ENCODE peak calls at places on chromosomes 7 and 10, in five cellular contexts. Z is HepG2, A is IMR-90, F is A549, H is H1. N is an unnamed sample.

GRCh38 chr10:35909291-35909690 is 267.2 kb upstream of the FZD8 start:
- DNase-seq in Z (no peak), A (no peak), F (no peak), H (no peak), N (no peak)

GRCh38 chr7:38232475-38233366 is 40.7 kb downstream of the TARP start:
- DNase-seq in Z (no peak), A (peak), F (no peak), H (no peak), N (no peak)

GRCh38 chr7:34748244-34749039 is 90.4 kb downstream of the NPSR1 start:
- DNase-seq in Z (peak), A (peak), F (peak), H (no peak), N (no peak)

GRCh38 chr7:46908770-46909169 is 673.1 kb downstream of the TNS3 start:
- DNase-seq in Z (no peak), A (peak), F (no peak), H (no peak), N (no peak)

GRCh38 chr10:132281915-132282666 is 25.7 kb downstream of the STK32C start:
- DNase-seq in Z (no peak), A (no peak), F (no peak), H (no peak), N (no peak)

GRCh38 chr10:27659786-27660185 is 85.8 kb downstream of the MKX start:
- DNase-seq in Z (no peak), A (no peak), F (no peak), H (no peak), N (no peak)

GRCh38 chr10:128054163-128054970 is 71.9 kb downstream of the MKI67 start:
- DNase-seq in Z (no peak), A (no peak), F (no peak), H (no peak), N (no peak)

GRCh38 chr7:105675873-105676484 is 94.7 kb upstream of the EFCAB10 start:
- DNase-seq in Z (no peak), A (no peak), F (no peak), H (no peak), N (no peak)

GRCh38 chr7:81833401-81833800 is 63.6 kb upstream of the HGF start:
- DNase-seq in Z (no peak), A (peak), F (no peak), H (no peak), N (no peak)

GRCh38 chr10:48658243-48658888 is 26.3 kb upstream of the WDFY4 start:
- DNase-seq in Z (peak), A (peak), F (peak), H (peak), N (peak)

GRCh38 chr10:91901784-91902677 is 7.3 kb downstream of the FGFBP3 start:
- DNase-seq in Z (peak), A (peak), F (peak), H (no peak), N (no peak)

GRCh38 chr7:83882551-83882950 is 233.6 kb upstream of the SEMA3E start:
- DNase-seq in Z (no peak), A (no peak), F (no peak), H (no peak), N (no peak)

GRCh38 chr7:112510032-112510742 is 29.4 kb downstream of the LSMEM1 start:
- DNase-seq in Z (no peak), A (peak), F (no peak), H (no peak), N (no peak)

GRCh38 chr7:34145603-34146002 is 240.3 kb downstream of the BMPER start:
- DNase-seq in Z (no peak), A (no peak), F (no peak), H (no peak), N (no peak)

GRCh38 chr7:147240468-147240867 is 1123.9 kb downstream of the CNTNAP2 start:
- DNase-seq in Z (no peak), A (no peak), F (no peak), H (no peak), N (no peak)

GRCh38 chr7:99864041-99864440 is 12.8 kb downstream of the OR2AE1 start:
- DNase-seq in Z (no peak), A (no peak), F (no peak), H (no peak), N (no peak)

GRCh38 chr7:130223646-130224045 is 16.0 kb downstream of the SSMEM1 start:
- DNase-seq in Z (no peak), A (no peak), F (no peak), H (no peak), N (no peak)

GRCh38 chr7:38561166-38561565 is 70.0 kb downstream of the AMPH start:
- DNase-seq in Z (no peak), A (peak), F (no peak), H (no peak), N (no peak)

GRCh38 chr10:115818015-115818414 is 455.0 kb downstream of the GFRA1 start:
- DNase-seq in Z (no peak), A (peak), F (no peak), H (no peak), N (no peak)

GRCh38 chr7:92904292-92905131 is 68.1 kb upstream of the CDK6 start:
- DNase-seq in Z (peak), A (peak), F (peak), H (no peak), N (peak)

GRCh38 chr10:123911866-123912265 is 20.3 kb upstream of the CPXM2 start:
- DNase-seq in Z (no peak), A (no peak), F (no peak), H (no peak), N (no peak)

GRCh38 chr10:73635781-73636180 is 5.5 kb downstream of the MYOZ1 start:
- DNase-seq in Z (no peak), A (no peak), F (no peak), H (no peak), N (no peak)

GRCh38 chr10:100348389-100348927 is 1.4 kb downstream of the SCD start:
- DNase-seq in Z (no peak), A (no peak), F (no peak), H (no peak), N (no peak)

GRCh38 chr7:80678703-80679102 is 40.3 kb downstream of the CD36 start:
- DNase-seq in Z (peak), A (no peak), F (no peak), H (no peak), N (no peak)

GRCh38 chr10:60518745-60519144 is 129.1 kb upstream of the ANK3 start:
- DNase-seq in Z (no peak), A (no peak), F (no peak), H (no peak), N (no peak)

GRCh38 chr10:62095341-62096071 is 173.1 kb downstream of the RTKN2 start:
- DNase-seq in Z (peak), A (peak), F (peak), H (no peak), N (no peak)

GRCh38 chr10:117543245-117543998 is 876 bp downstream of the EMX2 start:
- DNase-seq in Z (no peak), A (no peak), F (no peak), H (peak), N (no peak)

GRCh38 chr10:77279207-77279606 is 358.4 kb downstream of the KCNMA1 start:
- DNase-seq in Z (no peak), A (peak), F (no peak), H (no peak), N (no peak)

GRCh38 chr10:119305860-119306513 is 98.6 kb downstream of the GRK5 start:
- DNase-seq in Z (no peak), A (peak), F (peak), H (no peak), N (peak)

GRCh38 chr7:157945401-157945800 is 608.6 kb downstream of the DNAJB6 start:
- DNase-seq in Z (no peak), A (no peak), F (no peak), H (no peak), N (no peak)

DNA sequence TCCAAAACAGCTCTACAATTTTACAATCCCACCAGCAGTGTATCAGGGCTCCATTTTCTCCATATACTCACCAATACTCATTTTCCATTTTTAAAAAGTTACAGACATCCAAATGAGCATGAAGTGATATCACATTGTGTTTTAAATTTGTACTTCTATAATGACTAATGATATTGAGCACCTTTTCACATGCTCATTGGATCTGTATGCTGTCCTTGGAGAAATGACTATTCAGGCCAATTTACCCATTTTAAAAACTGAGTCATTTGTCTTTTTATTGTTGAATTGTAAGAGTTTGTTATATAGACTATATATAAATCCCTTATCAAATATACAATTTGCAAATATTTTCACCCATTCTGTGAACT is 162.0 kb downstream of the MAGI2 start:
- DNase-seq in Z (no peak), A (no peak), F (no peak), H (no peak), N (no peak)
- TF ChIP-seq MAFK in Z (no peak), A (no peak), F (no peak), H (no peak), N (no peak)

DNA sequence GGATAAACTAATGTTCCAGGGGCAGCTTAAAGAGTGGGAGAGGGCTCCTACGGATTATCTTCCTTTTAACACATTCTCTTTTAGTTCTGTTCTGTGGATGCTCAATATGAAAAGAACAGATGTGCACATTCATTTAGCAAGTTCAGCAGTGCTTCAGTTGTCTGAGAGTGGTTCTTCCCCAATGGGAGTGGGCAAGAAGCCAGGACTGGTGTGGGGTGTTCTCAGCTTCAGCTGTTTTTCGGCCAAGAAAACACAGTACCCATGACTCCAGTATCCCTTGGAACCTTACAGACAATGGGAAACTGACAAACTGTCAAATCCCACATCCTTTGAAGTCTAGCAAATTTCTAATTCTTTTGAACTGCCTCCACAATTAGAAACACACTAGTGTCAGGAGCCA is 71.5 kb upstream of the LRRC17 start:
- DNase-seq in Z (no peak), A (no peak), F (no peak), H (no peak), N (no peak)
- TF ChIP-seq MAFK in Z (no peak), A (no peak), F (no peak), H (no peak), N (no peak)

GRCh38 chr7:128400566-128400965 is 9.2 kb downstream of the IMPDH1 start:
- DNase-seq in Z (no peak), A (no peak), F (no peak), H (no peak), N (no peak)

GRCh38 chr7:128399991-128400390 is 9.8 kb downstream of the IMPDH1 start:
- DNase-seq in Z (no peak), A (no peak), F (no peak), H (no peak), N (no peak)

GRCh38 chr7:128398841-128399135 is 11.0 kb downstream of the IMPDH1 start:
- DNase-seq in Z (no peak), A (no peak), F (no peak), H (no peak), N (no peak)

GRCh38 chr7:128396357-128396756 is 13.4 kb downstream of the IMPDH1 start:
- DNase-seq in Z (no peak), A (no peak), F (no peak), H (no peak), N (no peak)

DNA sequence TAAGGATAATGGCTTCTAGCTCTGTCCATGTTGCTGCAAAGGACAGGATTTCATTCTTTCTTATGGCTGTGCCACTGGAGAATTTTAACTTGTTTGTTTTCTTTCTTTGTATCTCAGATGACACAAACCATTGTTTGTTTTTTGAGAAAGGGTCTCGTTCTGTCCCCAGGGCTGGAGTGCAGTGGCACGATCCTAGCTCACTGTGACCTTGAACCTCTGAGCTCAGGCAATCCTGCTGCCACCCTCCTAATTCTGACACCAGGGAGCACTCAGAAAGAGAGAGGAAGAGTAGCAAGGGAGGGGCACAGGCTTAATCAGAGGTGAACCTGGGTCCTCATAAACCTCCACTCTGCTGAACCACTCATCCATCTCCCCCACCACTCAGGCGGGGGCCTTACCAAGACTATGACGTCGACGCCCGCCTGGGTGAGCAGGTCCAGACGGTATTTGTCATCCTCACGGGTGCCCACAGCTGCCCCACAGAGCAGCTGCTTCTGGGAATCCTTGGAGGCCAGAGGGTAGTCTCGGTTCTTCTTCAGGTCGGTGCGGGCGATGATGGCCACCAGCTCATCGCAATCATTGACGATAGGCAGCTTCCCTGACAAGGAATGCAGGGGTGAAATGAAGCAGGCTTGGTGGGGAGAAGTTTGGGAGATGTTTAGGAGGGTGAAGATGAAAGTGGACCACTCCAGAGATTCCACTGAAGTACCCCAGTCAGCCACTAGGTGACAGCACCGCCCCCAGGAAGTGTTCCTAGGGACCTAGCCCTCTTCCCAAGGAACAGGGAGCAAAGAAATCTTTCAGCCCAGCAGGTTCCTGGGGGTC is 11.6 kb downstream of the IMPDH1 start:
- DNase-seq in Z (no peak), A (peak), F (peak), H (peak), N (peak)
- TF ChIP-seq MAFK in Z (no peak), A (no peak), F (no peak), H (no peak), N (no peak)

GRCh38 chr7:128351296-128352123 is 7.8 kb upstream of the RBM28 start:
- DNase-seq in Z (no peak), A (no peak), F (no peak), H (peak), N (no peak)
- TF ChIP-seq MAFK in Z (no peak), A (no peak), F (no peak), H (no peak), N (no peak)

DNA sequence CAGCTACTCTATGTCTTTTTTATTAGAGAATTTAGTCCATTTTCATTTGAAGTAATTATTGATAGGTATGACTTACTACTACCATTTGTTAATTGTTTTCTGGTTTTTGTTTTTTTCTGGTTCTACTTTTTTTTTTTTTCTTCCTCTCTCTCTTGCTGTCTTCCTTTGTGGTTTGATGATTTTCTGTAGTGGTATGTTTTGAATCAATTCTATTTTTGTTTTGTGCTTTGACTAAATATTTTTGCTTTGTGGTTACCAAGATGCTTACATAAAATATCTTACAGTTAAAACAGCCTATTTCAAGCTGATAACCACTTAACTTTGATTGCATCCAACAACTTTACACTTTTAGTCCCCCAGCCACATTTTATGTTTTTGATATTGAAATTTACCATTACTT is 3.3 kb upstream of the OR2F2 start:
- DNase-seq in Z (no peak), A (peak), F (no peak), H (no peak), N (no peak)
- TF ChIP-seq MAFK in Z (no peak), A (no peak), F (no peak), H (no peak), N (no peak)

DNA sequence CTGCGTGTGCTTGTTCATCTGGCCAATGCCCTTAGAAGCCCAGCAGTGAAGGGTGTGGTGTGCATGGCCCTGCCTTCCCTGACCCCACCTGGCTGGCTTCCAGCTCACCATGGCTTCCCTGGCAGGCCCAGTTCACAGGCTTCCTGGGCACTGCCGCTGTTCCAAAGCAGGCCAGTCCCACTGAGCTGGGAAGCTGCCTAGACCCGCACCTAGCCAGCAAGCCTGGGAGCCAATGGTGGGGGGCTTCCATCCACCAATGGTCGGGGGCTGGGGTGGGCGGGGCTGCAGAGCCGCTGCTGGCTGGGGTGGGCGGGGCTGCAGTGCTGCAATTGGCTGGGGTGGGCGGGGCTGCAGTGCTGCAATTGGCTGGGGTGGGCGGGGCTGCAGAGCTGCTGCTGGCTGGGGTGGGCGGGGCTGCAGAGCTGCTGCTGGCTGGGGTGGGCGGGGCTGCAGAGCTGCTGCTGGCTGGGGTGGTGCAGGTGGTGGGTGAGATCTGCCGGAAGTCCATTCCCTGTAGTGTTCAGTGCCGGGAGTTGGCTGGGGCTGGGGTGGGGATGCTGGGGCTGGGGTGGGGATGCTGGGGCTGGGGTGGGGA is 12.4 kb downstream of the CALY start:
- DNase-seq in Z (peak), A (peak), F (peak), H (peak), N (peak)
- TF ChIP-seq MAFK in Z (no peak), A (no peak), F (no peak), H (no peak), N (no peak)

GRCh38 chr7:104135760-104136558 is 71.9 kb downstream of the ORC5 start:
- DNase-seq in Z (no peak), A (no peak), F (no peak), H (no peak), N (no peak)

GRCh38 chr7:104126411-104126841 is 81.4 kb downstream of the ORC5 start:
- DNase-seq in Z (no peak), A (no peak), F (no peak), H (no peak), N (no peak)

GRCh38 chr7:104127204-104127603 is 80.6 kb downstream of the ORC5 start:
- DNase-seq in Z (no peak), A (no peak), F (no peak), H (no peak), N (no peak)

GRCh38 chr7:104133238-104133637 is 74.6 kb downstream of the ORC5 start:
- DNase-seq in Z (no peak), A (no peak), F (no peak), H (no peak), N (no peak)

GRCh38 chr7:104130726-104131125 is 77.1 kb downstream of the ORC5 start:
- DNase-seq in Z (no peak), A (no peak), F (no peak), H (no peak), N (no peak)
- TF ChIP-seq MAFK in Z (no peak), A (no peak), F (no peak), H (no peak), N (no peak)

DNA sequence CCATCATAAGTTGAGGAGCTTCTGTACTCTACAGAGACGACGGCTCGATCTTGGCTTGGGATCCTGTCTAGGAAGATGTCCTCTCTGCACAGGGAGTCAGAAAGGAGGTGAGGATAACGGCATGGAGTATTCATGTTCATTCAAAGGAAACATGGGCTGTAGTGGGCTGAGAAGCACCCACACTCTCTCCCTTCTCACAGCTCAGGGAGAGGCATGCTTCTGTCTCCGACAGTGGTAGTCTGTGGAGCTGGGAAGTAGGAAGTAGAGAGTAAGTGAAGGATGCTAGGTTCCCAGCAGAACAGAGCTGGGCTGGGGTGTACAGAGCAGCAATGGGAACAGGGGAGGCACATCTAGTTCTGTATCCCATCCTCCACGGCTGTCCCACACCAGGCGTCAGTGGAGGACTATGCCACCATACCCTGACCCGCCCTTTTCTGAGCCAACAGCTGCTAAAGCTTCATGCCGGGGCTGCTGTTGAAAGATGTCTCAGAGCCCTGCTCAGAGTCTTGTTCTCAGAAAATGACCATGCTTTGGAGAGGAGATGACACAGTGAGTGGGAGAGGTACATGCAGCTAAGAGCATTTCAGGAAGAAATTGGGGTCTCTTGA is 138.4 kb downstream of the CHN2 start:
- DNase-seq in Z (no peak), A (no peak), F (no peak), H (no peak), N (no peak)
- TF ChIP-seq MAFK in Z (no peak), A (no peak), F (no peak), H (no peak), N (no peak)

DNA sequence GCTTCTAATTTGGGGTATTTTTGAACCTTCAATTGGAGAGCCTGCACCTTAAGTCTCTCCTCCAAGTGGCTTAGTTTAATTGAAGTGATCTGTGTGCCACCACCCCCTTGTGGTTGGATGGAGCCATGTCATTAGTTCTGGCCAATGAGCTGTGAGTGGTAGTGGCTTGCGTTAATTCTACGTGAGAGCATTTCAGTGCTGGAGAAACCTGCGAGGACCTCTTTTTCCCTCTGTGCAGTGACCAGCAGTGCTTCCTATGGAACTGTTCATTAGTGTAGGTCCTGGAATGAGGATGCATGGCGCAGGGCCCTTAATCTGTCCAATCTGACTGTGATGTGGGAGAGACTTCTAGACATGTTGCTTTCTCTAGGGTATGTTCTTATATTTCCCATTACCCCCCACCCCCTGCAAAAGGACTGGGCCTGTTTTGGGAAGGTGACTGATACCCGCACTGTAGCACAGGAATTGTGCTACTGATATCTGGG is 3.8 kb downstream of the HILPDA start:
- DNase-seq in Z (peak), A (peak), F (peak), H (peak), N (peak)
- TF ChIP-seq MAFK in Z (no peak), A (no peak), F (no peak), H (no peak), N (peak)

GRCh38 chr7:139647812-139648616 is 124.5 kb downstream of the CLEC2L start:
- DNase-seq in Z (no peak), A (peak), F (no peak), H (no peak), N (no peak)
- TF ChIP-seq MAFK in Z (no peak), A (no peak), F (no peak), H (no peak), N (no peak)